ENCODE peak calls at places on chromosomes 11 and 22, in four cellular contexts. One of them, this sample, is unnamed.

GRCh38 chr22:38900677-38901076 is 28.7 kb upstream of the CBX6 start:
- DNase-seq in prostate gland: no peak
- DNase-seq in OCI-LY7: peak
- DNase-seq in kidney: no peak
- DNase-seq in this sample: no peak

GRCh38 chr11:101466352-101466751 is 117.5 kb downstream of the TRPC6 start:
- DNase-seq in prostate gland: no peak
- DNase-seq in kidney: no peak
- DNase-seq in OCI-LY7: no peak
- DNase-seq in this sample: no peak

GRCh38 chr11:128714881-128715280 is 21.0 kb downstream of the FLI1 start:
- DNase-seq in OCI-LY7: no peak
- DNase-seq in kidney: peak
- DNase-seq in prostate gland: no peak
- DNase-seq in this sample: no peak

GRCh38 chr11:112871909-112872511 is 89.2 kb upstream of the NCAM1 start:
- DNase-seq in kidney: no peak
- DNase-seq in prostate gland: no peak
- DNase-seq in OCI-LY7: no peak
- DNase-seq in this sample: no peak

GRCh38 chr11:67344264-67344663 is 9.1 kb downstream of the POLD4 start:
- DNase-seq in prostate gland: no peak
- DNase-seq in OCI-LY7: peak
- DNase-seq in kidney: no peak
- DNase-seq in this sample: no peak

GRCh38 chr22:43740587-43741270 is 71.4 kb downstream of the EFCAB6 start:
- DNase-seq in kidney: no peak
- DNase-seq in OCI-LY7: no peak
- DNase-seq in prostate gland: no peak
- DNase-seq in this sample: no peak

GRCh38 chr11:122344281-122344680 is 228.3 kb upstream of the BLID start:
- DNase-seq in OCI-LY7: no peak
- DNase-seq in prostate gland: no peak
- DNase-seq in kidney: no peak
- DNase-seq in this sample: no peak

GRCh38 chr22:43114958-43115357 is 4.4 kb downstream of the BIK start:
- DNase-seq in OCI-LY7: peak
- DNase-seq in kidney: no peak
- DNase-seq in prostate gland: peak
- DNase-seq in this sample: no peak

GRCh38 chr22:22681221-22681739 is 36.9 kb downstream of the GGTLC2 start:
- DNase-seq in prostate gland: no peak
- DNase-seq in kidney: no peak
- DNase-seq in OCI-LY7: peak
- DNase-seq in this sample: no peak

GRCh38 chr11:68314203-68314885 is 2.0 kb downstream of the LRP5 start:
- DNase-seq in kidney: no peak
- DNase-seq in prostate gland: no peak
- DNase-seq in OCI-LY7: no peak
- DNase-seq in this sample: no peak

GRCh38 chr22:36286096-36286957 is 33.4 kb downstream of the APOL1 start:
- DNase-seq in kidney: peak
- DNase-seq in prostate gland: peak
- DNase-seq in OCI-LY7: peak
- DNase-seq in this sample: peak

GRCh38 chr11:9626778-9627394 is 37.0 kb upstream of the SWAP70 start:
- DNase-seq in kidney: no peak
- DNase-seq in prostate gland: no peak
- DNase-seq in OCI-LY7: no peak
- DNase-seq in this sample: no peak

GRCh38 chr11:33930317-33931021 is 38.6 kb upstream of the LMO2 start:
- DNase-seq in OCI-LY7: no peak
- DNase-seq in prostate gland: peak
- DNase-seq in kidney: no peak
- DNase-seq in this sample: no peak

GRCh38 chr11:5280582-5281102 is 10.9 kb upstream of the HBE1 start:
- DNase-seq in kidney: peak
- DNase-seq in OCI-LY7: peak
- DNase-seq in prostate gland: no peak
- DNase-seq in this sample: no peak

GRCh38 chr11:86802601-86803051 is 2.3 kb downstream of the PRSS23 start:
- DNase-seq in kidney: no peak
- DNase-seq in OCI-LY7: peak
- DNase-seq in prostate gland: peak
- DNase-seq in this sample: no peak

GRCh38 chr11:33687733-33688479 is 12.7 kb downstream of the C11orf91 start:
- DNase-seq in kidney: no peak
- DNase-seq in prostate gland: peak
- DNase-seq in OCI-LY7: peak
- DNase-seq in this sample: no peak

GRCh38 chr11:59157433-59157832 is 14.5 kb upstream of the DTX4 start:
- DNase-seq in OCI-LY7: no peak
- DNase-seq in prostate gland: no peak
- DNase-seq in kidney: no peak
- DNase-seq in this sample: no peak

GRCh38 chr11:61744609-61745156 is 7.8 kb upstream of the MYRF start:
- DNase-seq in kidney: peak
- DNase-seq in OCI-LY7: no peak
- DNase-seq in prostate gland: no peak
- DNase-seq in this sample: no peak

GRCh38 chr22:47016636-47017035 is 254.2 kb downstream of the TBC1D22A start:
- DNase-seq in prostate gland: no peak
- DNase-seq in kidney: no peak
- DNase-seq in OCI-LY7: no peak
- DNase-seq in this sample: no peak

GRCh38 chr11:66336234-66337102 is at the start of gene RIN1:
- DNase-seq in kidney: peak
- DNase-seq in OCI-LY7: peak
- DNase-seq in prostate gland: no peak
- DNase-seq in this sample: peak

GRCh38 chr11:41392591-41392990 is 66.9 kb downstream of the LRRC4C start:
- DNase-seq in OCI-LY7: no peak
- DNase-seq in kidney: no peak
- DNase-seq in prostate gland: no peak
- DNase-seq in this sample: no peak

GRCh38 chr11:11584446-11584810 is 37.4 kb downstream of the GALNT18 start:
- DNase-seq in prostate gland: no peak
- DNase-seq in kidney: no peak
- DNase-seq in OCI-LY7: no peak
- DNase-seq in this sample: no peak

GRCh38 chr22:45212306-45212709 is 28.4 kb downstream of the KIAA0930 start:
- DNase-seq in OCI-LY7: no peak
- DNase-seq in prostate gland: no peak
- DNase-seq in kidney: peak
- DNase-seq in this sample: peak

GRCh38 chr11:36034572-36035331 is 90.9 kb downstream of the LDLRAD3 start:
- DNase-seq in kidney: no peak
- DNase-seq in OCI-LY7: no peak
- DNase-seq in prostate gland: no peak
- DNase-seq in this sample: no peak

GRCh38 chr11:67055812-67056211 is 835 bp upstream of the RHOD start:
- DNase-seq in prostate gland: no peak
- DNase-seq in kidney: no peak
- DNase-seq in OCI-LY7: no peak
- DNase-seq in this sample: peak

GRCh38 chr11:44592125-44592643 is 26.7 kb downstream of the CD82 start:
- DNase-seq in kidney: no peak
- DNase-seq in prostate gland: no peak
- DNase-seq in OCI-LY7: no peak
- DNase-seq in this sample: no peak

GRCh38 chr22:39534591-39535301 is 2.2 kb upstream of the RPS19BP1 start:
- DNase-seq in kidney: peak
- DNase-seq in prostate gland: peak
- DNase-seq in OCI-LY7: peak
- DNase-seq in this sample: peak

GRCh38 chr11:120108154-120108784 is 29.6 kb downstream of the TRIM29 start:
- DNase-seq in kidney: no peak
- DNase-seq in OCI-LY7: peak
- DNase-seq in prostate gland: peak
- DNase-seq in this sample: peak

GRCh38 chr22:28951969-28952521 is 68.7 kb downstream of the ZNRF3 start:
- DNase-seq in OCI-LY7: no peak
- DNase-seq in kidney: no peak
- DNase-seq in prostate gland: peak
- DNase-seq in this sample: no peak

GRCh38 chr11:34744511-34744910 is 123.6 kb downstream of the EHF start:
- DNase-seq in prostate gland: no peak
- DNase-seq in kidney: no peak
- DNase-seq in OCI-LY7: no peak
- DNase-seq in this sample: no peak

GRCh38 chr22:34105461-34106062 is 185.3 kb upstream of the LARGE1 start:
- DNase-seq in kidney: peak
- DNase-seq in prostate gland: peak
- DNase-seq in OCI-LY7: peak
- DNase-seq in this sample: peak

GRCh38 chr11:70899616-70900015 is 352.8 kb downstream of the SHANK2 start:
- DNase-seq in OCI-LY7: no peak
- DNase-seq in kidney: peak
- DNase-seq in prostate gland: no peak
- DNase-seq in this sample: no peak
- H3K27ac ChIP-seq in OCI-LY7: no peak
- H3K27ac ChIP-seq in kidney: no peak
- H3K27ac ChIP-seq in prostate gland: no peak
- H3K27ac ChIP-seq in this sample: no peak

GRCh38 chr11:130389315-130389935 is 39.0 kb downstream of the ADAMTS8 start:
- DNase-seq in kidney: no peak
- DNase-seq in OCI-LY7: no peak
- DNase-seq in prostate gland: no peak
- DNase-seq in this sample: no peak
- H3K27ac ChIP-seq in kidney: no peak
- H3K27ac ChIP-seq in OCI-LY7: no peak
- H3K27ac ChIP-seq in prostate gland: no peak
- H3K27ac ChIP-seq in this sample: no peak

GRCh38 chr22:30335236-30335635 is 8.5 kb upstream of the TBC1D10A start:
- DNase-seq in kidney: no peak
- DNase-seq in OCI-LY7: no peak
- DNase-seq in prostate gland: no peak
- DNase-seq in this sample: no peak

GRCh38 chr22:30332994-30333706 is 6.4 kb upstream of the TBC1D10A start:
- DNase-seq in prostate gland: no peak
- DNase-seq in OCI-LY7: no peak
- DNase-seq in kidney: no peak
- DNase-seq in this sample: no peak

GRCh38 chr22:30333707-30334087 is 7.0 kb upstream of the TBC1D10A start:
- DNase-seq in OCI-LY7: no peak
- DNase-seq in prostate gland: no peak
- DNase-seq in kidney: no peak
- DNase-seq in this sample: no peak

GRCh38 chr22:30334601-30335000 is 7.9 kb upstream of the TBC1D10A start:
- DNase-seq in kidney: no peak
- DNase-seq in OCI-LY7: no peak
- DNase-seq in prostate gland: no peak
- DNase-seq in this sample: no peak

DNA sequence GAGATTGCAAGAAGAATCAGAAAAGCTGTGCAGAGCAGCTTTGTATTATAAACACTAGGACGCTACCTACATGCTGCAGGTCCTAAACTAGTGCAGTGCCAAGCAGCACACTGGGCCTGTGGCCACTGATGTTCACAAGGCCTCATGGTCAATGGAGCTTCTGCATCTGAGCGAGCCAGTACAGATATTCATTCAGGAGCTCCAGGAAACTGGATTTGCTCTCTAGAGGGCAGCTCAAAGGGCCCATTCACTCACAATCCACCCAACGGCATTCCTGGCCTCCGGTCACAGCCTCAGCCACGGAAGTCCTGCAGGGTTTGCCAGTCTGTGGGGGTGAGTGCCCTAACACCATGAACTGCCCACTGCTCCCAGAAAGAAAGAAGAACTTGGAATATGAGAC is 5.8 kb upstream of the TBC1D10A start:
- DNase-seq in kidney: no peak
- DNase-seq in prostate gland: no peak
- DNase-seq in OCI-LY7: no peak
- DNase-seq in this sample: peak
- H3K27ac ChIP-seq in kidney: no peak
- H3K27ac ChIP-seq in prostate gland: no peak
- H3K27ac ChIP-seq in OCI-LY7: no peak
- H3K27ac ChIP-seq in this sample: peak

GRCh38 chr11:70270104-70270876 is at the start of gene PPFIA1:
- DNase-seq in prostate gland: peak
- DNase-seq in kidney: peak
- DNase-seq in OCI-LY7: peak
- DNase-seq in this sample: peak
- H3K27ac ChIP-seq in prostate gland: peak
- H3K27ac ChIP-seq in kidney: peak
- H3K27ac ChIP-seq in OCI-LY7: no peak
- H3K27ac ChIP-seq in this sample: no peak

DNA sequence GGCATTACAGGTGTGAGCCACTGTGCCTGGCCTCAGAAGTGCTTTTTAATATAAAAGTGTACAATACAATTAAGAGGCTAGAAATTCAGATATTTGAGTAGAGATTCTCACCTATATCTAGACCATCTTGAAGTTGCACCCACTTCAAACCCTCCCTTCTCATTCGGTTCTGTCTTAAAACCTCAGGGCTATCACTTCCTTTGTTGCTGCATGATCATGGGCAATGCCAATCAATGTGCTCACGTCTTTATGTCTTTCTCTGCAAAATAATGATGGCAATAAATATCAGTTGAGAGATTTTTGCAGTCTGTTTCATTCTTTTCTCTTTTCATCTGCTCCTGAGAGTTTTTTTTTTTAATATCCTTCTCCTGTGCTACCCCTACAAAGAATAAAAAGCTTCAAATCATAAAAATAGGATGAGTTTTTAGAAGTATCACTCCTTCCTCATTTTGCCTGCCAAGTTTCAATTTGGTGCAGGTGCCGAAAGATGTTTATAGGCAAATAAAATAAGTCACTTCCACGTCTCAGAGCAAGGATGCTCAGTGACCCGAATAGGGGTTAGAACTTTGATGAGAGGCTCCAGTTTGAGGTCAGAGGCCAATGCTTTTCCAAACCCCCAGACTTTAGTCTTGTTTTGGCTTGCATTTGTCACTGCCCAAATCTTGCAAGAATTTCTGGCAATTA is 9.5 kb upstream of the NUP160 start:
- DNase-seq in OCI-LY7: peak
- DNase-seq in prostate gland: no peak
- DNase-seq in kidney: no peak
- DNase-seq in this sample: no peak
- H3K27ac ChIP-seq in OCI-LY7: peak
- H3K27ac ChIP-seq in prostate gland: no peak
- H3K27ac ChIP-seq in kidney: no peak
- H3K27ac ChIP-seq in this sample: no peak

GRCh38 chr11:31355817-31356216 is 13.7 kb downstream of the DCDC1 start:
- DNase-seq in prostate gland: no peak
- DNase-seq in kidney: no peak
- DNase-seq in OCI-LY7: no peak
- DNase-seq in this sample: no peak
- H3K27ac ChIP-seq in prostate gland: no peak
- H3K27ac ChIP-seq in kidney: no peak
- H3K27ac ChIP-seq in OCI-LY7: no peak
- H3K27ac ChIP-seq in this sample: no peak

DNA sequence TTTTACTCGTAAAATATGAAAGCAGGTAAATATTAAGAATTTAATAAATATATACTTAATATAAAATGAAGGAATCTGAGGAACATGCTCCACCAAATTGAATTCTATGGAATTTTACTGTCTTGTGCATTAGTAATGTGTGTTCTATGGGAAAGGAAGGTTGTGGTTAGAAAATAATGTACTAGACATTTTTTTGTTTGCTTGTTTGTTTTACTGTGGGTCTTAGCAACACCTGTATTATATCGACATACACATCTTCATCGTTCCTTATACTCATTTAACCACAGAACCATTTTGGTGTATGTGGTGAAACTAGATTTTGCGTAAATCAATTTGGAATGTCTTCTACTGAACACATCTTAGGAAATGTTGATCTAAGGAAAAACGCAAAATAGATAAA is 114.1 kb upstream of the MTMR2 start:
- DNase-seq in OCI-LY7: no peak
- DNase-seq in kidney: no peak
- DNase-seq in prostate gland: no peak
- DNase-seq in this sample: no peak
- H3K27ac ChIP-seq in OCI-LY7: no peak
- H3K27ac ChIP-seq in kidney: no peak
- H3K27ac ChIP-seq in prostate gland: no peak
- H3K27ac ChIP-seq in this sample: no peak

This sample was measured in caudate nucleus.